ENCODE peak calls at places on chromosomes 7 and 10, in seven cellular contexts. L, Z, C, K, I, V and Y are unnamed samples.

GRCh38 chr7:44058759-44059218 is 6.6 kb downstream of the PGAM2 start:
- DNase-seq in I (no peak), L (peak; percentile 12), V (peak; percentile 11), C (no peak), K (peak; percentile 16), Z (no peak), Y (peak; percentile 40)

GRCh38 chr10:118028619-118029018 is 18.1 kb downstream of the RAB11FIP2 start:
- DNase-seq in V (no peak), C (no peak), L (no peak), Z (no peak), I (no peak), K (no peak), Y (no peak)

GRCh38 chr7:120877706-120878105 is 19.8 kb upstream of the TSPAN12 start:
- DNase-seq in Z (no peak), I (no peak), K (no peak), L (no peak), V (no peak), C (no peak), Y (no peak)

GRCh38 chr10:58963723-58964124 is 212.7 kb upstream of the PHYHIPL start:
- DNase-seq in L (no peak), C (peak; percentile 10), I (no peak), K (no peak), V (no peak), Z (peak; percentile 32), Y (no peak)

GRCh38 chr7:5423272-5423843 is at the start of gene TNRC18:
- DNase-seq in I (no peak), V (peak; percentile 69), C (peak; percentile 81), Z (no peak), K (no peak), L (peak; percentile 53), Y (no peak)

GRCh38 chr7:149468208-149468607 is 7.3 kb upstream of the ZNF777 start:
- DNase-seq in L (no peak), I (no peak), C (no peak), Z (no peak), V (no peak), K (no peak), Y (no peak)

GRCh38 chr7:2580636-2581035 is 21.9 kb downstream of the IQCE start:
- DNase-seq in K (no peak), V (no peak), L (no peak), C (no peak), I (no peak), Z (no peak), Y (no peak)

GRCh38 chr7:121689749-121690148 is 183.2 kb upstream of the PTPRZ1 start:
- DNase-seq in Z (no peak), K (no peak), C (no peak), I (no peak), L (no peak), V (no peak), Y (no peak)

GRCh38 chr7:149021725-149022062 is 6.6 kb downstream of the PDIA4 start:
- DNase-seq in V (no peak), C (no peak), I (no peak), L (no peak), Z (no peak), K (no peak), Y (no peak)

GRCh38 chr7:105396566-105396965 is 7.8 kb upstream of the SRPK2 start:
- DNase-seq in L (no peak), Z (no peak), V (no peak), C (no peak), I (no peak), K (no peak), Y (no peak)

GRCh38 chr10:6141296-6142151 is 52.7 kb downstream of the RBM17 start:
- DNase-seq in I (no peak), C (no peak), V (no peak), Z (peak; percentile 44), K (peak; percentile 86), L (peak; percentile 61), Y (no peak)

DNA sequence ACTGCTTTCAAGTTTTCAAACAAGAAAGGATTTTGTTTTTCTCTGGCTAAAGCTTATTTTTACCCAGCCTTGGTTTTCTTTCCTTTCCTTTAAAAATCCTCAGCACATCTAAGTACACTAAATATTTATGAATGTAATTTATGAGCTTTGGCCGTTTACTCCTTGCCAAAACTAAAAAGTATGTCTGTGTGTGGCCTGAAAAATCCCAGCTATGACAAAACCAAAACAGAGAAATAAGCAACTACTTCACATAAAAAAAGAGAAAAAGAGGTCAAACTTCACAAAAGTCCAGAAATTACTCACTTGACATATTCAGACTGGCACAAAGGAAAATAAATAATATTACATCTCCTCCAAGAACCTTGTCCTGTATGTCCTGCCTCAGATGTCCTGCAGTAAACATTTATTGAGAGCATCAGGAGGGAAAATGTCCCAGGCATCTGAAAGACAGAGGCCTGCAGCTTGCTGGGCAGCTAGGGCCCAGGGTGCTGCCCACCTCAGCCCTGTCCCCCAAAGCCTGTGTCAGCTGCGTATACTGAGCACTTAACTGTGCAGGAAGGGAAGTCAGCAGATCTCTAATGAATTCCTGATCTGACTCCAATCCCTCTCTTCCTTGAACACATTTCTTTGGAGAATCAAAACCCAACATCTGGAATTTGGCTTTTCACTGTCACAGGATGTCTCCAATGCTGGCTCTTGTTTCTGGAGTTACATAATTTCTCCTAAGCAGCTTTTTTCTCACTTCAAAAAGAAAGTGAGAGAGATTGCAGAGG is 364.9 kb upstream of the NFE2L3 start:
- DNase-seq in C (no peak), V (no peak), I (no peak), Z (no peak), L (no peak), K (no peak), Y (no peak)
- TF ChIP-seq CTCF in C (no peak), V (no peak), I (no peak), Z (no peak), L (no peak), K (no peak), Y (no peak)

DNA sequence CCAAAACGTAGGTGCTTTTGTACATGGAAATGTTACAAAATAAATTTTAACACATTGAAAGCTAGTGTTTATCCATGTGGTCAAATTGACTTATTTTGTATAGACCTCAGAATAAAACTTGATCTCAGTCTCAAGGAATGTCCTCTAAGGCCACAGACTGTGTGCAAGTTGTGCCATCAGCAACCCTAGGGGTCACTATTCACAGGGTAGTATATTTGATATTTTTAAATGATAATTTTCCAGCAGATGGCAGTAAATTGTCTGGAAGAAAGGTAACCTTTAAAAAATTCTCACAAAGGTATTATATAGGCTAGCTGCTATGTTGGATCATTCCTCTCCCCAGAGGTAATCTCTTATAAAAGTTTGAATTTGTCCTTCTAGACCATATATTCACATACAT is 12.9 kb upstream of the SNX10 start:
- DNase-seq in I (no peak), L (no peak), C (peak; percentile 6), K (no peak), V (no peak), Z (peak; percentile 12), Y (no peak)
- TF ChIP-seq CTCF in I (no peak), L (peak; percentile 6), C (peak; percentile 37), K (no peak), V (no peak), Z (peak; percentile 45), Y (peak; percentile 64)

GRCh38 chr10:45001382-45002148 is 842 bp downstream of the ZNF22 start:
- DNase-seq in V (peak; percentile 49), L (peak; percentile 73), Z (peak; percentile 89), I (no peak), K (no peak), C (peak; percentile 74), Y (no peak)
- TF ChIP-seq CTCF in V (peak; percentile 31), L (peak; percentile 27), Z (peak; percentile 33), I (no peak), K (no peak), C (peak; percentile 20), Y (peak; percentile 50)

GRCh38 chr10:31622993-31623392 is 304.0 kb downstream of the ZEB1 start:
- DNase-seq in K (no peak), L (no peak), Z (no peak), V (no peak), I (no peak), C (no peak), Y (no peak)
- TF ChIP-seq CTCF in K (no peak), L (peak; percentile 27), Z (no peak), V (peak; percentile 64), I (no peak), C (no peak), Y (peak; percentile 54)

GRCh38 chr7:29019896-29020295 is 61.8 kb upstream of the TRIL start:
- DNase-seq in C (no peak), Z (no peak), V (no peak), I (no peak), L (no peak), K (no peak), Y (no peak)

GRCh38 chr7:29022291-29022988 is 64.3 kb upstream of the TRIL start:
- DNase-seq in K (no peak), V (no peak), I (no peak), Z (no peak), C (no peak), L (no peak), Y (no peak)

GRCh38 chr7:29017666-29018065 is 59.5 kb upstream of the TRIL start:
- DNase-seq in L (no peak), C (peak; percentile 60), Z (no peak), I (no peak), V (no peak), K (no peak), Y (no peak)

GRCh38 chr7:29014725-29015124 is 56.6 kb upstream of the TRIL start:
- DNase-seq in Z (no peak), I (no peak), K (no peak), C (no peak), V (no peak), L (no peak), Y (no peak)

GRCh38 chr7:29019275-29019820 is 61.2 kb upstream of the TRIL start:
- DNase-seq in K (no peak), L (no peak), I (no peak), C (no peak), V (no peak), Z (no peak), Y (no peak)
- TF ChIP-seq CTCF in K (no peak), L (peak; percentile 24), I (no peak), C (no peak), V (peak; percentile 17), Z (no peak), Y (no peak)

GRCh38 chr10:126476256-126476655 is 88.0 kb upstream of the ADAM12 start:
- DNase-seq in C (no peak), L (no peak), K (no peak), I (no peak), Z (no peak), V (no peak), Y (no peak)
- TF ChIP-seq CTCF in C (no peak), L (peak; percentile 22), K (no peak), I (no peak), Z (no peak), V (no peak), Y (peak; percentile 65)

GRCh38 chr7:24912874-24913514 is 67.0 kb downstream of the OSBPL3 start:
- DNase-seq in I (no peak), Z (no peak), K (no peak), C (no peak), L (no peak), V (no peak), Y (no peak)
- TF ChIP-seq CTCF in I (no peak), Z (no peak), K (no peak), C (no peak), L (no peak), V (no peak), Y (no peak)

GRCh38 chr7:151028131-151028947 is at the start of gene ABCB8:
- DNase-seq in V (peak; percentile 98), I (peak; percentile 96), C (peak; percentile 99), L (peak; percentile 96), K (peak; percentile 99), Z (peak; percentile 99), Y (no peak)
- TF ChIP-seq CTCF in V (peak; percentile 46), I (no peak), C (peak; percentile 43), L (peak; percentile 47), K (peak; percentile 47), Z (peak; percentile 77), Y (peak; percentile 76)